ENCODE peak calls at places on chromosome 1, in ten cellular contexts. One of them, this sample, is unnamed.

GRCh38 chr1:9626201-9626608 is 25.3 kb upstream of the PIK3CD start:
- DNase-seq in BJ: no peak
- DNase-seq in ovary: no peak
- DNase-seq in DND-41: no peak
- DNase-seq in fibroblast of the aortic adventitia: no peak
- DNase-seq in kidney epithelial cell: no peak
- DNase-seq in fibroblast of mammary gland: no peak
- DNase-seq in heart left ventricle: no peak
- DNase-seq in astrocyte of the spinal cord: no peak
- DNase-seq in heart right ventricle: no peak
- DNase-seq in this sample: no peak

GRCh38 chr1:197145451-197146029 is 929 bp downstream of the ASPM start:
- DNase-seq in fibroblast of the aortic adventitia: no peak
- DNase-seq in astrocyte of the spinal cord: peak; percentile 35
- DNase-seq in BJ: no peak
- DNase-seq in kidney epithelial cell: no peak
- DNase-seq in fibroblast of mammary gland: no peak
- DNase-seq in DND-41: no peak
- DNase-seq in heart right ventricle: no peak
- DNase-seq in heart left ventricle: no peak
- DNase-seq in ovary: no peak
- DNase-seq in this sample: no peak

GRCh38 chr1:63635681-63636080 is 42.5 kb downstream of the PGM1 start:
- DNase-seq in heart left ventricle: no peak
- DNase-seq in DND-41: no peak
- DNase-seq in astrocyte of the spinal cord: peak; percentile 53
- DNase-seq in kidney epithelial cell: no peak
- DNase-seq in ovary: peak; percentile 24
- DNase-seq in fibroblast of mammary gland: peak; percentile 94
- DNase-seq in fibroblast of the aortic adventitia: peak; percentile 37
- DNase-seq in heart right ventricle: no peak
- DNase-seq in BJ: no peak
- DNase-seq in this sample: peak; percentile 63

GRCh38 chr1:1098656-1099425 is 17.0 kb downstream of the C1orf159 start:
- DNase-seq in fibroblast of the aortic adventitia: no peak
- DNase-seq in heart left ventricle: no peak
- DNase-seq in kidney epithelial cell: no peak
- DNase-seq in DND-41: no peak
- DNase-seq in astrocyte of the spinal cord: no peak
- DNase-seq in ovary: no peak
- DNase-seq in heart right ventricle: no peak
- DNase-seq in BJ: no peak
- DNase-seq in fibroblast of mammary gland: no peak
- DNase-seq in this sample: no peak

GRCh38 chr1:99469641-99470040 is 176.3 kb upstream of the PALMD start:
- DNase-seq in astrocyte of the spinal cord: peak; percentile 45
- DNase-seq in heart left ventricle: no peak
- DNase-seq in heart right ventricle: no peak
- DNase-seq in kidney epithelial cell: no peak
- DNase-seq in BJ: no peak
- DNase-seq in DND-41: no peak
- DNase-seq in fibroblast of mammary gland: peak; percentile 22
- DNase-seq in ovary: no peak
- DNase-seq in fibroblast of the aortic adventitia: peak; percentile 37
- DNase-seq in this sample: no peak

GRCh38 chr1:38334930-38335592 is 288.5 kb upstream of the POU3F1 start:
- DNase-seq in DND-41: no peak
- DNase-seq in fibroblast of the aortic adventitia: no peak
- DNase-seq in heart right ventricle: no peak
- DNase-seq in BJ: no peak
- DNase-seq in ovary: no peak
- DNase-seq in kidney epithelial cell: no peak
- DNase-seq in heart left ventricle: no peak
- DNase-seq in fibroblast of mammary gland: no peak
- DNase-seq in astrocyte of the spinal cord: no peak
- DNase-seq in this sample: no peak

GRCh38 chr1:41902125-41902524 is 16.6 kb downstream of the HIVEP3 start:
- DNase-seq in ovary: no peak
- DNase-seq in BJ: no peak
- DNase-seq in DND-41: peak; percentile 2
- DNase-seq in fibroblast of mammary gland: peak; percentile 51
- DNase-seq in heart right ventricle: no peak
- DNase-seq in kidney epithelial cell: peak; percentile 72
- DNase-seq in astrocyte of the spinal cord: peak; percentile 71
- DNase-seq in heart left ventricle: no peak
- DNase-seq in fibroblast of the aortic adventitia: peak; percentile 79
- DNase-seq in this sample: peak; percentile 83

GRCh38 chr1:45543599-45544417 is 6.8 kb upstream of the AKR1A1 start:
- DNase-seq in DND-41: peak; percentile 87
- DNase-seq in BJ: no peak
- DNase-seq in fibroblast of mammary gland: no peak
- DNase-seq in heart left ventricle: peak; percentile 78
- DNase-seq in fibroblast of the aortic adventitia: peak; percentile 20
- DNase-seq in ovary: no peak
- DNase-seq in kidney epithelial cell: no peak
- DNase-seq in astrocyte of the spinal cord: no peak
- DNase-seq in heart right ventricle: peak; percentile 70
- DNase-seq in this sample: peak; percentile 26

GRCh38 chr1:200165493-200166220 is 138.1 kb downstream of the NR5A2 start:
- DNase-seq in fibroblast of mammary gland: no peak
- DNase-seq in astrocyte of the spinal cord: no peak
- DNase-seq in fibroblast of the aortic adventitia: no peak
- DNase-seq in heart left ventricle: no peak
- DNase-seq in kidney epithelial cell: no peak
- DNase-seq in DND-41: no peak
- DNase-seq in heart right ventricle: no peak
- DNase-seq in BJ: no peak
- DNase-seq in ovary: no peak
- DNase-seq in this sample: no peak

GRCh38 chr1:85289207-85289847 is 12.9 kb upstream of the BCL10 start:
- DNase-seq in kidney epithelial cell: peak; percentile 94
- DNase-seq in ovary: no peak
- DNase-seq in BJ: peak; percentile 65
- DNase-seq in fibroblast of the aortic adventitia: peak; percentile 84
- DNase-seq in fibroblast of mammary gland: peak; percentile 96
- DNase-seq in heart right ventricle: no peak
- DNase-seq in DND-41: no peak
- DNase-seq in heart left ventricle: no peak
- DNase-seq in astrocyte of the spinal cord: peak; percentile 92
- DNase-seq in this sample: peak; percentile 92

GRCh38 chr1:100545855-100546254 is 7.9 kb downstream of the GPR88 start:
- DNase-seq in fibroblast of mammary gland: no peak
- DNase-seq in heart left ventricle: no peak
- DNase-seq in astrocyte of the spinal cord: no peak
- DNase-seq in BJ: no peak
- DNase-seq in kidney epithelial cell: no peak
- DNase-seq in DND-41: no peak
- DNase-seq in heart right ventricle: no peak
- DNase-seq in fibroblast of the aortic adventitia: no peak
- DNase-seq in ovary: no peak
- DNase-seq in this sample: no peak

GRCh38 chr1:100455478-100456072 is 82.4 kb upstream of the GPR88 start:
- DNase-seq in astrocyte of the spinal cord: peak; percentile 29
- DNase-seq in heart left ventricle: no peak
- DNase-seq in kidney epithelial cell: no peak
- DNase-seq in ovary: no peak
- DNase-seq in DND-41: no peak
- DNase-seq in BJ: no peak
- DNase-seq in fibroblast of mammary gland: peak; percentile 18
- DNase-seq in fibroblast of the aortic adventitia: peak; percentile 41
- DNase-seq in heart right ventricle: no peak
- DNase-seq in this sample: peak; percentile 36

GRCh38 chr1:65904681-65905083 is 112.0 kb downstream of the PDE4B start:
- DNase-seq in ovary: no peak
- DNase-seq in fibroblast of mammary gland: no peak
- DNase-seq in BJ: no peak
- DNase-seq in astrocyte of the spinal cord: no peak
- DNase-seq in heart right ventricle: no peak
- DNase-seq in fibroblast of the aortic adventitia: peak; percentile 12
- DNase-seq in DND-41: no peak
- DNase-seq in kidney epithelial cell: no peak
- DNase-seq in heart left ventricle: no peak
- DNase-seq in this sample: peak; percentile 14

GRCh38 chr1:30856260-30856790 is 52.2 kb downstream of the SDC3 start:
- DNase-seq in kidney epithelial cell: no peak
- DNase-seq in ovary: no peak
- DNase-seq in astrocyte of the spinal cord: peak; percentile 42
- DNase-seq in heart right ventricle: no peak
- DNase-seq in fibroblast of mammary gland: peak; percentile 19
- DNase-seq in BJ: no peak
- DNase-seq in fibroblast of the aortic adventitia: peak; percentile 28
- DNase-seq in DND-41: no peak
- DNase-seq in heart left ventricle: no peak
- DNase-seq in this sample: peak; percentile 50

GRCh38 chr1:59285691-59286090 is 11.2 kb upstream of the FGGY start:
- DNase-seq in ovary: no peak
- DNase-seq in heart right ventricle: no peak
- DNase-seq in fibroblast of the aortic adventitia: no peak
- DNase-seq in BJ: no peak
- DNase-seq in astrocyte of the spinal cord: no peak
- DNase-seq in fibroblast of mammary gland: peak; percentile 53
- DNase-seq in kidney epithelial cell: no peak
- DNase-seq in DND-41: peak; percentile 50
- DNase-seq in heart left ventricle: no peak
- DNase-seq in this sample: no peak

GRCh38 chr1:39987869-39988268 is 32.9 kb downstream of the MFSD2A start:
- DNase-seq in heart right ventricle: no peak
- DNase-seq in fibroblast of mammary gland: no peak
- DNase-seq in astrocyte of the spinal cord: no peak
- DNase-seq in kidney epithelial cell: no peak
- DNase-seq in fibroblast of the aortic adventitia: no peak
- DNase-seq in DND-41: no peak
- DNase-seq in BJ: no peak
- DNase-seq in heart left ventricle: no peak
- DNase-seq in ovary: no peak
- DNase-seq in this sample: no peak

GRCh38 chr1:174938306-174939000 is 61.3 kb upstream of the CACYBP start:
- DNase-seq in DND-41: peak; percentile 20
- DNase-seq in fibroblast of mammary gland: no peak
- DNase-seq in heart right ventricle: no peak
- DNase-seq in BJ: no peak
- DNase-seq in ovary: no peak
- DNase-seq in astrocyte of the spinal cord: no peak
- DNase-seq in fibroblast of the aortic adventitia: no peak
- DNase-seq in kidney epithelial cell: no peak
- DNase-seq in heart left ventricle: no peak
- DNase-seq in this sample: no peak

GRCh38 chr1:155186955-155187891 is 13.6 kb downstream of the TRIM46 start:
- DNase-seq in ovary: no peak
- DNase-seq in heart left ventricle: no peak
- DNase-seq in astrocyte of the spinal cord: no peak
- DNase-seq in fibroblast of mammary gland: no peak
- DNase-seq in fibroblast of the aortic adventitia: no peak
- DNase-seq in heart right ventricle: no peak
- DNase-seq in BJ: no peak
- DNase-seq in kidney epithelial cell: no peak
- DNase-seq in DND-41: no peak
- DNase-seq in this sample: no peak

GRCh38 chr1:24136956-24137539 is 5.9 kb downstream of the IL22RA1 start:
- DNase-seq in kidney epithelial cell: no peak
- DNase-seq in fibroblast of the aortic adventitia: no peak
- DNase-seq in DND-41: no peak
- DNase-seq in heart left ventricle: no peak
- DNase-seq in fibroblast of mammary gland: no peak
- DNase-seq in astrocyte of the spinal cord: no peak
- DNase-seq in BJ: no peak
- DNase-seq in heart right ventricle: no peak
- DNase-seq in ovary: no peak
- DNase-seq in this sample: no peak
- TF ChIP-seq CTCF in kidney epithelial cell: no peak
- TF ChIP-seq CTCF in fibroblast of the aortic adventitia: no peak
- TF ChIP-seq CTCF in DND-41: no peak
- TF ChIP-seq CTCF in heart left ventricle: no peak
- TF ChIP-seq CTCF in fibroblast of mammary gland: no peak
- TF ChIP-seq CTCF in astrocyte of the spinal cord: no peak
- TF ChIP-seq CTCF in BJ: no peak
- TF ChIP-seq CTCF in heart right ventricle: no peak
- TF ChIP-seq CTCF in ovary: no peak
- TF ChIP-seq CTCF in this sample: no peak

GRCh38 chr1:150807674-150808073 is 386 bp downstream of the CTSK start:
- DNase-seq in ovary: no peak
- DNase-seq in kidney epithelial cell: no peak
- DNase-seq in DND-41: no peak
- DNase-seq in fibroblast of the aortic adventitia: peak; percentile 40
- DNase-seq in astrocyte of the spinal cord: no peak
- DNase-seq in BJ: no peak
- DNase-seq in fibroblast of mammary gland: peak; percentile 32
- DNase-seq in heart right ventricle: no peak
- DNase-seq in heart left ventricle: no peak
- DNase-seq in this sample: peak; percentile 28
- H3K4me3 ChIP-seq in ovary: peak overlapping the region; percentile 36
- H3K4me3 ChIP-seq in kidney epithelial cell: no peak overlapping the region
- H3K4me3 ChIP-seq in DND-41: no peak overlapping the region
- H3K4me3 ChIP-seq in fibroblast of the aortic adventitia: peak overlapping the region; percentile 66
- H3K4me3 ChIP-seq in astrocyte of the spinal cord: peak overlapping the region; percentile 1
- H3K4me3 ChIP-seq in BJ: peak overlapping the region; percentile 30
- H3K4me3 ChIP-seq in fibroblast of mammary gland: peak overlapping the region; percentile 48
- H3K4me3 ChIP-seq in heart right ventricle: peak overlapping the region; percentile 48
- H3K4me3 ChIP-seq in heart left ventricle: peak overlapping the region; percentile 33
- H3K4me3 ChIP-seq in this sample: peak overlapping the region; percentile 11

GRCh38 chr1:71689635-71690034 is 592.7 kb downstream of the NEGR1 start:
- DNase-seq in heart left ventricle: no peak
- DNase-seq in fibroblast of the aortic adventitia: no peak
- DNase-seq in DND-41: no peak
- DNase-seq in heart right ventricle: no peak
- DNase-seq in kidney epithelial cell: no peak
- DNase-seq in fibroblast of mammary gland: no peak
- DNase-seq in astrocyte of the spinal cord: no peak
- DNase-seq in BJ: no peak
- DNase-seq in ovary: no peak
- DNase-seq in this sample: no peak
- TF ChIP-seq CTCF in heart left ventricle: no peak
- TF ChIP-seq CTCF in fibroblast of the aortic adventitia: no peak
- TF ChIP-seq CTCF in DND-41: no peak
- TF ChIP-seq CTCF in heart right ventricle: no peak
- TF ChIP-seq CTCF in kidney epithelial cell: no peak
- TF ChIP-seq CTCF in fibroblast of mammary gland: no peak
- TF ChIP-seq CTCF in astrocyte of the spinal cord: no peak
- TF ChIP-seq CTCF in BJ: no peak
- TF ChIP-seq CTCF in ovary: no peak
- TF ChIP-seq CTCF in this sample: no peak

DNA sequence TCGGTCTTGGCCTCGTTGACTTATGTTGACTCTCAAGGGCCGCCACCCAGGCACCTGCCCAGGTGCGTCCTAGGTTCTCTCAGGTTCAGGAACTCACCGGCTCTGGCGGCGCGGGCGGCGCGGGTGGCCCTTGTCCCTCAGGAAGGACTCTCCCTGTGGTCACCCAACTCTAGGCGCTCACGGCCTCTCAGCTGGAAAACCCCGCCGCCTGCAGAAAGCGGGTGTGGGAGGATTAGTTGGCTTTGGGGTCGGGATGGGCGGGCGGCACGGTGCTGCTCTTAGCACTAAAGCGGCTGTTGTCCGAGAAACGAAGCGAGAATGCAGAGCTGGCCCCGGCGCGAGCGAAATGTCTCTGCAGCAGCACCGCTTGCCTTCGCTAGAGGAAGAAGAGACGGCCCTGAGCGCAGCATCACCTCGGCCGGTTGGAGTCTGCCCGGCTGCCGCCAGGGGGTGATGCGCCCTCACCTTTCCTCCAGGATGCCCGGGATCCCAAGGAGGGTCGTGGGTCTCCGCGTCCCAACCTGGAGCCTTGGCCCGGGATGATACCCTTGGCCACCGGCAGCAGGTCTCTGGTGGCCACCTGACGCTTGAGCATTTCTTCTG is 8.1 kb upstream of the TADA1 start:
- DNase-seq in fibroblast of the aortic adventitia: peak; percentile 40
- DNase-seq in fibroblast of mammary gland: peak; percentile 28
- DNase-seq in BJ: no peak
- DNase-seq in kidney epithelial cell: no peak
- DNase-seq in astrocyte of the spinal cord: peak; percentile 33
- DNase-seq in heart left ventricle: peak; percentile 36
- DNase-seq in heart right ventricle: peak; percentile 37
- DNase-seq in ovary: no peak
- DNase-seq in DND-41: no peak
- DNase-seq in this sample: peak; percentile 39
- H3K4me3 ChIP-seq in fibroblast of the aortic adventitia: no peak overlapping the region
- H3K4me3 ChIP-seq in fibroblast of mammary gland: no peak overlapping the region
- H3K4me3 ChIP-seq in BJ: no peak overlapping the region
- H3K4me3 ChIP-seq in kidney epithelial cell: no peak overlapping the region
- H3K4me3 ChIP-seq in astrocyte of the spinal cord: no peak overlapping the region
- H3K4me3 ChIP-seq in heart left ventricle: no peak overlapping the region
- H3K4me3 ChIP-seq in heart right ventricle: no peak overlapping the region
- H3K4me3 ChIP-seq in ovary: no peak overlapping the region
- H3K4me3 ChIP-seq in DND-41: no peak overlapping the region
- H3K4me3 ChIP-seq in this sample: no peak overlapping the region

This sample was measured in choroid plexus epithelial cell.